ENCODE peak calls at places on chromosomes 3 and 15, in four cellular contexts. D, M, P and R are unnamed samples.

GRCh38 chr3:173275740-173276139 is 121.8 kb upstream of the NLGN1 start:
- DNase-seq in D (peak), M (peak), P (peak), R (peak)

GRCh38 chr3:68876112-68876713 is 56.1 kb downstream of the TAFA4 start:
- DNase-seq in D (peak), M (peak), P (peak), R (peak)

GRCh38 chr3:43727930-43728329 is 37.2 kb downstream of the ABHD5 start:
- DNase-seq in D (no peak), M (no peak), P (no peak), R (no peak)

GRCh38 chr15:50114381-50114780 is 4.7 kb downstream of the ATP8B4 start:
- DNase-seq in D (no peak), M (no peak), P (no peak), R (no peak)

GRCh38 chr15:33138000-33138399 is 56.5 kb downstream of the FMN1 start:
- DNase-seq in D (no peak), M (no peak), P (no peak), R (no peak)

GRCh38 chr3:174986685-174987084 is 127.6 kb downstream of the NAALADL2 start:
- DNase-seq in D (no peak), M (no peak), P (no peak), R (no peak)

GRCh38 chr15:100141304-100142080 is 200.3 kb downstream of the ADAMTS17 start:
- DNase-seq in D (no peak), M (no peak), P (no peak), R (no peak)

GRCh38 chr3:45914362-45915077 is 28.2 kb downstream of the CCR9 start:
- DNase-seq in D (no peak), M (no peak), P (no peak), R (no peak)

GRCh38 chr3:188421836-188422540 is 268.0 kb downstream of the LPP start:
- DNase-seq in D (no peak), M (no peak), P (no peak), R (no peak)

GRCh38 chr15:88909956-88910831 is 3.0 kb downstream of the MFGE8 start:
- DNase-seq in D (no peak), M (no peak), P (no peak), R (no peak)

GRCh38 chr15:92075764-92076163 is 222.3 kb downstream of the SLCO3A1 start:
- DNase-seq in D (no peak), M (no peak), P (no peak), R (no peak)

GRCh38 chr3:42694366-42694765 is 8.2 kb downstream of the HHATL start:
- DNase-seq in D (no peak), M (no peak), P (no peak), R (no peak)

GRCh38 chr3:3200632-3201212 is 21.2 kb upstream of the CRBN start:
- DNase-seq in D (peak), M (peak), P (peak), R (peak)

GRCh38 chr3:49017978-49018706 is at the start of gene DALRD3:
- DNase-seq in D (peak), M (peak), P (peak), R (peak)

GRCh38 chr3:141644931-141645330 is 93.2 kb upstream of the RNF7 start:
- DNase-seq in D (peak), M (peak), P (peak), R (peak)

GRCh38 chr15:99341786-99342185 is 90.5 kb downstream of the LRRC28 start:
- DNase-seq in D (no peak), M (no peak), P (no peak), R (no peak)

GRCh38 chr15:99296386-99296785 is 45.1 kb downstream of the LRRC28 start:
- DNase-seq in D (no peak), M (no peak), P (no peak), R (no peak)

GRCh38 chr15:59879506-59879905 is 124.6 kb upstream of the FOXB1 start:
- DNase-seq in D (no peak), M (no peak), P (no peak), R (no peak)

GRCh38 chr3:129006864-129007263 is 5.8 kb downstream of the EFCC1 start:
- DNase-seq in D (no peak), M (no peak), P (no peak), R (no peak)

GRCh38 chr15:33377239-33377638 is 66.5 kb downstream of the RYR3 start:
- DNase-seq in D (no peak), M (no peak), P (no peak), R (no peak)

GRCh38 chr15:58357529-58358476 is 74.0 kb upstream of the LIPC start:
- DNase-seq in D (no peak), M (no peak), P (no peak), R (no peak)

GRCh38 chr3:22685598-22685997 is 517.5 kb upstream of the UBE2E2 start:
- DNase-seq in D (no peak), M (peak), P (no peak), R (no peak)

GRCh38 chr15:74906450-74907276 is at the start of gene FAM219B:
- DNase-seq in D (peak), M (peak), P (peak), R (peak)
- TF ChIP-seq ELF4 in D (no peak), M (no peak), P (no peak), R (peak)

GRCh38 chr3:18258492-18258891 is 166.6 kb downstream of the SATB1 start:
- DNase-seq in D (no peak), M (no peak), P (no peak), R (no peak)
- TF ChIP-seq ELF4 in D (no peak), M (no peak), P (no peak), R (no peak)

GRCh38 chr3:55330756-55331155 is 156.3 kb downstream of the WNT5A start:
- DNase-seq in D (no peak), M (no peak), P (no peak), R (no peak)

GRCh38 chr3:55330355-55330754 is 156.8 kb downstream of the WNT5A start:
- DNase-seq in D (no peak), M (no peak), P (no peak), R (no peak)

GRCh38 chr3:55332191-55332590 is 154.9 kb downstream of the WNT5A start:
- DNase-seq in D (no peak), M (no peak), P (no peak), R (no peak)

GRCh38 chr3:55331524-55331923 is 155.6 kb downstream of the WNT5A start:
- DNase-seq in D (no peak), M (no peak), P (no peak), R (no peak)

DNA sequence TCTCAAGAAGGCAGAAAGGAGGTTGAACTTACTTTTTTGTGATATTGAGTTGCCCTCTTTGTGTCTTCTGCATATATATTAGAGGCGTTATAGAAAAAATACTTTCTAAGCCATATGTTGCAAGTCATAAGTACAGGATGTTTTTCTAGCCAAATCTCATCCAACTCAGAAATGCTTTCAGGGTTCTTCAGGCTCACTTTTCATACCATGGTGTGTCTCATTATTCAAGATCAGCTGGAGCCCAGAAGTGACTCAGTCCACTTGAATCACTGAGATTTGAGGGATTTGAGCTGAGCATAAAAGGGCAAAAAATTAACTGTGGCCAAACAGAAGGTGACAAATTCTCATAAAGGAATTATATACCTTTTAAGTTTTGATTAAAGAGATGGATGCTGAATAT is 157.3 kb downstream of the WNT5A start:
- DNase-seq in D (no peak), M (no peak), P (no peak), R (no peak)
- TF ChIP-seq ELF4 in D (no peak), M (no peak), P (no peak), R (no peak)

DNA sequence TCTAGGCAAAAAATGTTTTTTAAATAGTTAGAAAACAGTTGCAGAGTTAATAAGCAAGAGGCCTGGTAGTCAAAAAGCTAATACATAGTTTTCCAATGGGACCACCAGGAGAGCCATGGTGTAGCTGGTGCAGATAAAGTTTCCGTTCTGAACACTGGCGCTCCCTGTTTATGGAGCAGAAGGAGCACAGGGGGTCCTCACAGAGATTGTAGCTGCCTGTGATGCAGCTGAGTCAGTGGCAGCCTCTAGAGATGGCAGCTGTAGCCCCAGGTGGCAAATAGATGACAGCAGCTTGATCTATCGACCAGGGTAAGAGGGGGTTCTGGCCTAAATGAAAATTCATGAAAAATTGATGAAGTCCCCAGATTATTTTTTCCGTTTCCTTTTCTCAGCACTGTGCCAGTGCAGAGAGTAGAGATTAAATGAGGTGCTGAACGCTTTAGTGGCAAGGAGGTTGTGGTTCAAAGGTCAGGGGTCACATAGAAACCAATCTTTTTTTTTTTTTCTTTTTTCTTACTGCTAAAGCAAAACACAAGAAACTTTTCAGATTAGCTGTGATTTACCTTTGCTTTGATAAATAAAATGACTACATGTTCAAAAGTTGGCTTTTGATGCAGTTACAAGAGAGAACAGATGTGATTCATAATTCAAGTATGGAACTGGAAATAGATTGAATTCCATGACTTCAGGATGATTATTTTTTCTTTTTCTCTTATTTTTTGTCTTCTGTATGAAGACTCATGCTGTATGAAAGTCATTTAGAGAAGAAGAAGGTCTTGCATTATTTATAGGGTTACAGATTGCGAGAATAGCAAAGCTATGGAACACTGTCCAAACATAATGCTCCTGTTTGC is 63.2 kb downstream of the ROBO2 start:
- DNase-seq in D (peak), M (no peak), P (no peak), R (no peak)
- TF ChIP-seq ELF4 in D (no peak), M (no peak), P (no peak), R (no peak)